ENCODE peak calls at places on chromosomes 16 and 17, in eight cellular contexts. P is iPS-NIHi11; M is AG09309; G is activated CD8-positive, alpha-beta T cell treated with anti-CD3 and anti-CD28 coated beads, Interleukin-2, amount 10 ng/mL, durations not matched to agents 7 days and 5 days; E is M059J; I is left cardiac atrium; S is HTR-8/SVneo; Z is OCI-LY7. F is an unnamed sample.

GRCh38 chr16:67167588-67167987 is 2.8 kb upstream of the NOL3 start:
- DNase-seq in P (no peak), M (no peak), G (no peak), E (no peak), I (no peak), S (no peak), Z (no peak), F (no peak)

GRCh38 chr16:67723151-67723915 is 4.2 kb upstream of the GFOD2 start:
- DNase-seq in P (peak), M (peak), G (no peak), E (peak), I (no peak), S (peak), Z (no peak), F (no peak)

GRCh38 chr16:24409045-24409444 is 130.3 kb upstream of the RBBP6 start:
- DNase-seq in P (peak), M (no peak), G (no peak), E (peak), I (no peak), S (no peak), Z (peak), F (peak)

GRCh38 chr16:4505356-4506153 is 29.4 kb downstream of the HMOX2 start:
- DNase-seq in P (no peak), M (no peak), G (peak), E (no peak), I (no peak), S (no peak), Z (peak), F (no peak)

GRCh38 chr17:9875441-9875840 is 29.6 kb downstream of the RCVRN start:
- DNase-seq in P (peak), M (no peak), G (no peak), E (peak), I (no peak), S (no peak), Z (no peak), F (no peak)

GRCh38 chr16:12311309-12311708 is 334.8 kb downstream of the SNX29 start:
- DNase-seq in P (peak), M (no peak), G (no peak), E (no peak), I (no peak), S (no peak), Z (no peak), F (no peak)

GRCh38 chr17:28372203-28372944 is 880 bp downstream of the SARM1 start:
- DNase-seq in P (peak), M (no peak), G (no peak), E (peak), I (no peak), S (no peak), Z (peak), F (peak)

GRCh38 chr16:16120382-16121184 is 102.7 kb downstream of the ABCC6 start:
- DNase-seq in P (no peak), M (no peak), G (no peak), E (no peak), I (peak), S (no peak), Z (no peak), F (peak)

GRCh38 chr16:89246903-89247733 is 29.6 kb downstream of the ZNF778 start:
- DNase-seq in P (peak), M (no peak), G (peak), E (peak), I (peak), S (peak), Z (peak), F (peak)

GRCh38 chr16:81280393-81280792 is 34.4 kb upstream of the GAN start:
- DNase-seq in P (no peak), M (no peak), G (no peak), E (peak), I (no peak), S (no peak), Z (no peak), F (no peak)

GRCh38 chr16:67936876-67937605 is 391 bp upstream of the PSMB10 start:
- DNase-seq in P (no peak), M (no peak), G (peak), E (peak), I (no peak), S (no peak), Z (peak), F (no peak)

GRCh38 chr17:57675988-57676387 is 69.1 kb downstream of the CCDC182 start:
- DNase-seq in P (no peak), M (no peak), G (no peak), E (no peak), I (no peak), S (no peak), Z (no peak), F (peak)

GRCh38 chr17:60086822-60087591 is 8.3 kb upstream of the HEATR6 start:
- DNase-seq in P (peak), M (no peak), G (no peak), E (peak), I (no peak), S (no peak), Z (no peak), F (no peak)

GRCh38 chr16:66001432-66001831 is 365.1 kb upstream of the CDH5 start:
- DNase-seq in P (no peak), M (no peak), G (no peak), E (peak), I (no peak), S (no peak), Z (no peak), F (no peak)

GRCh38 chr17:51820252-51820651 is 338.3 kb downstream of the CA10 start:
- DNase-seq in P (no peak), M (no peak), G (no peak), E (peak), I (no peak), S (no peak), Z (no peak), F (no peak)

GRCh38 chr16:71917900-71918299 is 22.6 kb downstream of the IST1 start:
- DNase-seq in P (no peak), M (no peak), G (no peak), E (peak), I (no peak), S (no peak), Z (no peak), F (peak)

GRCh38 chr17:48382989-48383388 is 47.0 kb downstream of the SKAP1 start:
- DNase-seq in P (no peak), M (no peak), G (no peak), E (no peak), I (no peak), S (no peak), Z (peak), F (no peak)

GRCh38 chr16:51085271-51085670 is 65.8 kb downstream of the SALL1 start:
- DNase-seq in P (no peak), M (no peak), G (no peak), E (no peak), I (no peak), S (no peak), Z (no peak), F (no peak)

GRCh38 chr17:77889135-77889505 is 69.4 kb upstream of the TNRC6C start:
- DNase-seq in P (no peak), M (no peak), G (no peak), E (no peak), I (no peak), S (no peak), Z (no peak), F (no peak)

GRCh38 chr17:1625507-1626080 is 3.0 kb downstream of the SLC43A2 start:
- DNase-seq in P (no peak), M (no peak), G (no peak), E (no peak), I (no peak), S (no peak), Z (no peak), F (no peak)

GRCh38 chr16:84503751-84504395 is 586 bp downstream of the MEAK7 start:
- DNase-seq in P (no peak), M (no peak), G (no peak), E (peak), I (no peak), S (peak), Z (no peak), F (no peak)

GRCh38 chr16:88069397-88070168 is 118.3 kb downstream of the BANP start:
- DNase-seq in P (no peak), M (no peak), G (no peak), E (no peak), I (no peak), S (no peak), Z (peak), F (no peak)

GRCh38 chr16:65249768-65250167 is 127.9 kb upstream of the CDH11 start:
- DNase-seq in P (no peak), M (no peak), G (no peak), E (peak), I (peak), S (no peak), Z (no peak), F (no peak)

GRCh38 chr16:25012525-25012991 is 2.6 kb downstream of the ARHGAP17 start:
- DNase-seq in P (no peak), M (peak), G (no peak), E (peak), I (no peak), S (peak), Z (no peak), F (no peak)

GRCh38 chr17:48416971-48417370 is 13.0 kb downstream of the SKAP1 start:
- DNase-seq in P (no peak), M (no peak), G (no peak), E (no peak), I (no peak), S (no peak), Z (no peak), F (no peak)

GRCh38 chr17:65177901-65178300 is 40.7 kb downstream of the RGS9 start:
- DNase-seq in P (no peak), M (no peak), G (no peak), E (peak), I (no peak), S (no peak), Z (peak), F (no peak)

GRCh38 chr17:73718912-73719311 is 74.7 kb upstream of the SDK2 start:
- DNase-seq in P (no peak), M (no peak), G (no peak), E (no peak), I (no peak), S (no peak), Z (no peak), F (no peak)

GRCh38 chr17:8736362-8736761 is 8.3 kb downstream of the CCDC42 start:
- DNase-seq in P (no peak), M (no peak), G (no peak), E (no peak), I (no peak), S (no peak), Z (no peak), F (no peak)

GRCh38 chr17:5434984-5435383 is 4.0 kb downstream of the C1QBP start:
- DNase-seq in P (no peak), M (no peak), G (no peak), E (no peak), I (no peak), S (no peak), Z (no peak), F (no peak)

GRCh38 chr17:44353656-44354331 is 8.7 kb downstream of the GRN start:
- DNase-seq in P (peak), M (no peak), G (no peak), E (no peak), I (no peak), S (no peak), Z (no peak), F (peak)

GRCh38 chr17:57553991-57554825 is 190.9 kb downstream of the CCDC182 start:
- DNase-seq in P (peak), M (no peak), G (no peak), E (peak), I (no peak), S (no peak), Z (peak), F (peak)

GRCh38 chr17:39755550-39756375 is 18.0 kb downstream of the GRB7 start:
- DNase-seq in P (no peak), M (no peak), G (peak), E (no peak), I (no peak), S (no peak), Z (peak), F (no peak)